ENCODE peak calls at places on chromosome 22, in seven cellular contexts. P is activated CD4-positive, alpha-beta T cell treated with anti-CD3 and anti-CD28 coated beads, Interleukin-2, amount 50 U/mL, for 48 hours; G is AG20443; U is ELR; X is bronchial epithelial cell; H is stimulated activated CD4-positive, alpha-beta T cell treated with anti-CD3 and anti-CD28 coated beads, Interleukin-15, amount 100 ng/mL, for 24 hours; E is HFFc6. Y is an unnamed sample.

GRCh38 chr22:37538590-37539357 is 19.6 kb upstream of the CARD10 start:
- DNase-seq in P (peak; percentile 94), G (peak; percentile 95), U (peak; percentile 93), X (peak; percentile 86), H (peak; percentile 94), E (peak; percentile 92), Y (peak; percentile 93)

GRCh38 chr22:50197856-50198623 is 2.8 kb upstream of the SELENOO start:
- DNase-seq in P (no peak), G (no peak), U (no peak), X (no peak), H (no peak), E (no peak), Y (no peak)

GRCh38 chr22:17430298-17430900 is 61.1 kb downstream of the CECR2 start:
- DNase-seq in P (no peak), G (no peak), U (no peak), X (no peak), H (no peak), E (no peak), Y (no peak)

GRCh38 chr22:42655693-42656092 is 6.5 kb upstream of the CYB5R3 start:
- DNase-seq in P (no peak), G (no peak), U (no peak), X (no peak), H (no peak), E (no peak), Y (no peak)

GRCh38 chr22:43543522-43544281 is 131.9 kb downstream of the MPPED1 start:
- DNase-seq in P (no peak), G (no peak), U (no peak), X (no peak), H (no peak), E (no peak), Y (no peak)

GRCh38 chr22:17172172-17172833 is 13.2 kb upstream of the HDHD5 start:
- DNase-seq in P (peak; percentile 6), G (no peak), U (no peak), X (no peak), H (no peak), E (no peak), Y (no peak)

GRCh38 chr22:35743466-35743865 is 25.8 kb downstream of the APOL5 start:
- DNase-seq in P (no peak), G (no peak), U (peak; percentile 23), X (no peak), H (no peak), E (peak; percentile 20), Y (no peak)

GRCh38 chr22:44783581-44783980 is 31.2 kb downstream of the ARHGAP8 start:
- DNase-seq in P (no peak), G (no peak), U (no peak), X (no peak), H (no peak), E (no peak), Y (no peak)

GRCh38 chr22:40033586-40034380 is 39.0 kb downstream of the FAM83F start:
- DNase-seq in P (no peak), G (no peak), U (no peak), X (no peak), H (no peak), E (no peak), Y (no peak)

GRCh38 chr22:41471606-41472005 is 2.7 kb downstream of the ACO2 start:
- DNase-seq in P (no peak), G (no peak), U (no peak), X (no peak), H (no peak), E (no peak), Y (no peak)

GRCh38 chr22:40329021-40329456 is 17.3 kb upstream of the ADSL start:
- DNase-seq in P (no peak), G (no peak), U (no peak), X (no peak), H (no peak), E (no peak), Y (no peak)

GRCh38 chr22:49574861-49575702 is 252.6 kb downstream of the BRD1 start:
- DNase-seq in P (no peak), G (no peak), U (no peak), X (no peak), H (no peak), E (no peak), Y (no peak)

GRCh38 chr22:41367039-41367679 is 14.6 kb upstream of the TEF start:
- DNase-seq in P (peak; percentile 15), G (peak; percentile 96), U (peak; percentile 81), X (peak; percentile 89), H (peak; percentile 21), E (peak; percentile 82), Y (peak; percentile 86)

GRCh38 chr22:24133187-24133965 is 47.9 kb upstream of the SUSD2 start:
- DNase-seq in P (no peak), G (no peak), U (peak; percentile 12), X (no peak), H (peak; percentile 17), E (no peak), Y (no peak)

GRCh38 chr22:35334010-35334409 is 34.3 kb downstream of the TOM1 start:
- DNase-seq in P (peak; percentile 27), G (no peak), U (no peak), X (no peak), H (peak; percentile 63), E (no peak), Y (no peak)

GRCh38 chr22:36180038-36180880 is 19.7 kb upstream of the APOL3 start:
- DNase-seq in P (peak; percentile 91), G (peak; percentile 89), U (peak; percentile 70), X (peak; percentile 37), H (peak; percentile 91), E (peak; percentile 45), Y (peak; percentile 19)

Y was measured in RKO.